ENCODE peak calls at places on chromosomes 6 and 20, in nine cellular contexts. S, U, L, T, M, X, G, K and R are unnamed samples.
A peak's percentile ranks its signal among the peaks of the same experiment; 100 is the strongest.

GRCh38 chr20:3716195-3716834 is 3.9 kb upstream of the SIGLEC1 start:
- DNase-seq in K (peak; percentile 60), X (peak; percentile 72), T (peak; percentile 73), L (peak; percentile 84), G (no peak), M (peak; percentile 65), S (peak; percentile 82), U (no peak), R (no peak)

GRCh38 chr20:20593447-20594170 is 118.8 kb downstream of the RALGAPA2 start:
- DNase-seq in K (peak; percentile 35), U (no peak), S (peak; percentile 49), X (peak; percentile 61), G (no peak), M (peak; percentile 71), T (no peak), L (peak; percentile 91), R (no peak)

GRCh38 chr6:119985952-119986736 is 636.6 kb upstream of the MAN1A1 start:
- DNase-seq in G (no peak), L (no peak), T (peak; percentile 47), S (no peak), U (no peak), K (no peak), X (no peak), M (no peak), R (no peak)

GRCh38 chr20:39849664-39850063 is 839.4 kb downstream of the MAFB start:
- DNase-seq in X (no peak), L (no peak), G (peak; percentile 28), U (peak; percentile 61), M (no peak), T (peak; percentile 89), S (peak; percentile 70), K (peak; percentile 77), R (peak; percentile 30)

GRCh38 chr6:170272341-170273065 is 18.4 kb downstream of the DLL1 start:
- DNase-seq in S (no peak), K (no peak), U (no peak), X (no peak), L (no peak), G (no peak), T (no peak), M (no peak), R (no peak)

GRCh38 chr6:127053032-127053908 is 65.2 kb upstream of the RSPO3 start:
- DNase-seq in L (no peak), M (no peak), T (no peak), U (no peak), S (no peak), K (peak; percentile 74), G (no peak), X (no peak), R (no peak)

GRCh38 chr6:28615955-28616747 is 90.5 kb downstream of the GPX5 start:
- DNase-seq in T (no peak), L (peak; percentile 85), M (no peak), S (no peak), G (no peak), X (peak; percentile 69), U (no peak), K (no peak), R (no peak)

GRCh38 chr6:166796610-166797009 is 159.7 kb downstream of the RNASET2 start:
- DNase-seq in U (no peak), L (no peak), G (no peak), X (peak; percentile 29), K (no peak), M (no peak), T (no peak), S (no peak), R (no peak)

GRCh38 chr20:1833728-1834726 is 61.2 kb upstream of the SIRPA start:
- DNase-seq in X (no peak), U (no peak), M (no peak), L (no peak), S (no peak), G (no peak), K (no peak), T (no peak), R (no peak)

GRCh38 chr20:59004763-59005522 is 2.1 kb downstream of the CTSZ start:
- DNase-seq in S (no peak), L (no peak), K (peak; percentile 63), U (no peak), G (peak; percentile 48), M (peak; percentile 71), T (peak; percentile 78), X (no peak), R (peak; percentile 86)
- TF ChIP-seq POLR2AphosphoS5 in S (no peak), L (no peak), K (no peak), U (no peak), G (no peak), M (no peak), T (no peak), X (no peak), R (no peak)

GRCh38 chr6:143680157-143680556 is 2.4 kb downstream of the PHACTR2 start:
- DNase-seq in L (no peak), U (no peak), X (no peak), M (no peak), G (no peak), T (no peak), S (no peak), K (peak; percentile 47), R (no peak)
- H3K4me3 ChIP-seq in L (peak overlapping the region; percentile 79), U (peak overlapping the region; percentile 74), X (peak overlapping the region; percentile 75), M (peak overlapping the region; percentile 79), G (peak overlapping the region; percentile 75), T (no peak overlapping the region), S (no peak overlapping the region), K (peak overlapping the region; percentile 89), R (no peak overlapping the region)

GRCh38 chr6:31541658-31542521 is at the start of gene DDX39B:
- DNase-seq in K (peak; percentile 97), L (peak; percentile 99), M (peak; percentile 98), T (peak; percentile 99), X (peak; percentile 89), U (peak; percentile 96), S (peak; percentile 87), G (peak; percentile 97), R (peak; percentile 95)
- TF ChIP-seq POLR2AphosphoS5 in K (peak; percentile 91), L (peak; percentile 88), M (peak; percentile 97), T (peak; percentile 94), X (peak; percentile 99), U (peak; percentile 100), S (peak; percentile 93), G (peak; percentile 93), R (peak; percentile 89)

GRCh38 chr6:3911130-3911529 is 62.0 kb downstream of the FAM50B start:
- DNase-seq in U (no peak), T (no peak), S (no peak), G (no peak), M (no peak), X (no peak), L (no peak), K (peak; percentile 55), R (no peak)
- H3K4me3 ChIP-seq in U (no peak overlapping the region), T (no peak overlapping the region), S (peak overlapping the region; percentile 1), G (no peak overlapping the region), M (peak overlapping the region; percentile 34), X (no peak overlapping the region), L (no peak overlapping the region), K (peak overlapping the region; percentile 89), R (no peak overlapping the region)

GRCh38 chr6:145116591-145117178 is 618.6 kb downstream of the EPM2A start:
- DNase-seq in G (no peak), X (no peak), S (no peak), T (no peak), U (no peak), M (no peak), L (no peak), K (no peak), R (no peak)
- TF ChIP-seq POLR2AphosphoS5 in G (no peak), X (no peak), S (no peak), T (no peak), U (no peak), M (no peak), L (no peak), K (no peak), R (no peak)

DNA sequence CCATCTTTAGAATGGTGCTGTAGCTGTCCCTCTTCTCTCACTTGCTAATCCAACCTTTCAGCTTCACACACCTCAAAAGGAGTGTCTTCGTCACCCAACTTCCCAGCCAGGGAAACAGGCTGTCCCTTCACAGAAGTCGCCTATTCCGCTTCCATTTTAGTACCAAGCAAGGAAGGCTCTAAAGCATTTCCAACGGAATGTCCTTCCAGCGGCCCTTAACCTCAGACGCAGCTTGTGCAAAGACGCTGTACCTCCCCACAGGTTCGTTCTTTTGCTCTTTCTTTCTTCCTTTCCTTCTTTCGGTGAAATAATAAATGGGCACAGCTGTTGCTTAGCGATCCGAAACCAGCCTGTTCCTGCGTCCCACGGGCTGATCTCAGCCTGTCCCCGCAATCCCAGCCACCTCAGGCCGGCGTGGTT is 1.5 kb downstream of the PTPRT start:
- DNase-seq in T (no peak), U (no peak), G (no peak), X (peak; percentile 49), L (no peak), K (no peak), S (peak; percentile 47), M (no peak), R (no peak)
- H3K4me3 ChIP-seq in T (no peak overlapping the region), U (peak overlapping the region; percentile 48), G (peak overlapping the region; percentile 23), X (peak overlapping the region; percentile 79), L (no peak overlapping the region), K (no peak overlapping the region), S (no peak overlapping the region), M (no peak overlapping the region), R (no peak overlapping the region)

GRCh38 chr20:38297916-38298674 is 5.9 kb upstream of the BPI start:
- DNase-seq in T (peak; percentile 4), X (no peak), S (no peak), U (no peak), K (no peak), M (no peak), L (no peak), G (no peak), R (no peak)

GRCh38 chr20:38300433-38300832 is 3.5 kb upstream of the BPI start:
- DNase-seq in S (no peak), M (no peak), U (no peak), X (no peak), L (no peak), G (no peak), T (no peak), K (no peak), R (no peak)

GRCh38 chr20:38298768-38299288 is 5.1 kb upstream of the BPI start:
- DNase-seq in U (peak; percentile 87), G (peak; percentile 48), T (peak; percentile 96), L (no peak), K (peak; percentile 31), S (peak; percentile 29), X (no peak), M (no peak), R (peak; percentile 51)

GRCh38 chr20:38301283-38301682 is 2.7 kb upstream of the BPI start:
- DNase-seq in S (no peak), U (no peak), G (no peak), M (no peak), K (no peak), L (no peak), X (no peak), T (no peak), R (no peak)

DNA sequence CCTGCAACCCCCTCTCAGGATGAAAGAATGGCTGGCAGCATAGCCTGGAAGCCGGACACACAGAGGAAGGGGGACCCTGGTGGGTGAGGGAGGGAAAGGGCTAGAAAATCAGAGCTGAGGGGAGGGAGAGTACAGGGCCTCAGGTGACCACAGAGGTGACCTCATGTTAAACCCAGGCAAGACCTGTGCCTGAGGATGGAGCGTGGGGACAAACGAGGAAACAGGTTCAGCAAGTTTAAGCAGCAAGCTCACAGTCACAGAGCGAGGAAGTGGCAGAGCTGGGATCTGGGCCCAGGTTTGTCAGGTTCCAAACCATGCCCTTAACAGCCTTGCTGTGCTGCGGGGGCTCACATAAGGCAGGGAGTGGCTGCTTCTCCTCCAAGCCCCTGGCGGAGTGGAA is 4.0 kb upstream of the BPI start:
- DNase-seq in T (no peak), K (no peak), L (peak; percentile 53), G (peak; percentile 60), S (no peak), X (no peak), M (no peak), U (peak; percentile 70), R (no peak)
- TF ChIP-seq POLR2AphosphoS5 in T (no peak), K (no peak), L (no peak), G (no peak), S (no peak), X (no peak), M (no peak), U (no peak), R (no peak)